ENCODE peak calls at places on chromosomes 7 and 10, in seven cellular contexts. V is PC-3, E is HCT116, G is hepatocyte, J is GM23248, L is OCI-LY7, X is MM.1S. R is an unnamed sample. For H3K9me3, the result is how much of the 10 kb centered on the place peaks cover.

GRCh38 chr7:92464515-92464914 is 13.2 kb downstream of the ERVW-1 start:
- DNase-seq in V (no peak), E (no peak), G (no peak), J (no peak), L (no peak), X (no peak), R (no peak)

GRCh38 chr7:22995011-22995410 is 18.9 kb downstream of the HYCC1 start:
- DNase-seq in V (no peak), E (no peak), G (no peak), J (no peak), L (no peak), X (no peak), R (no peak)

GRCh38 chr10:132396495-132397035 is 435 bp upstream of the PWWP2B start:
- DNase-seq in V (peak), E (no peak), G (peak), J (peak), L (peak), X (peak), R (peak)

GRCh38 chr7:21355406-21355874 is 72.4 kb upstream of the SP4 start:
- DNase-seq in V (no peak), E (no peak), G (no peak), J (no peak), L (peak), X (peak), R (no peak)

GRCh38 chr7:151888716-151889115 is 11.8 kb upstream of the PRKAG2 start:
- DNase-seq in V (no peak), E (no peak), G (no peak), J (no peak), L (no peak), X (no peak), R (no peak)

GRCh38 chr10:116115797-116116196 is 157.2 kb downstream of the GFRA1 start:
- DNase-seq in V (no peak), E (no peak), G (no peak), J (no peak), L (no peak), X (no peak), R (no peak)

GRCh38 chr10:12707461-12708185 is 293.9 kb downstream of the CCDC3 start:
- DNase-seq in V (peak), E (peak), G (peak), J (peak), L (peak), X (peak), R (peak)

GRCh38 chr7:99004216-99004615 is 125.9 kb downstream of the TRRAP start:
- DNase-seq in V (no peak), E (no peak), G (no peak), J (no peak), L (no peak), X (no peak), R (no peak)

GRCh38 chr7:26348987-26349809 is 57.5 kb downstream of the SNX10 start:
- DNase-seq in V (peak), E (no peak), G (no peak), J (no peak), L (no peak), X (no peak), R (no peak)

GRCh38 chr7:142391191-142391992 is 133.5 kb upstream of the PRSS58 start:
- DNase-seq in V (peak), E (peak), G (peak), J (peak), L (no peak), X (peak), R (peak)

GRCh38 chr10:44064987-44065787 is 319.7 kb downstream of the CXCL12 start:
- DNase-seq in V (no peak), E (no peak), G (no peak), J (no peak), L (no peak), X (no peak), R (no peak)

GRCh38 chr10:24505759-24506158 is 217.9 kb downstream of the ARHGAP21 start:
- DNase-seq in V (no peak), E (no peak), G (no peak), J (no peak), L (no peak), X (no peak), R (no peak)

GRCh38 chr7:55130554-55131198 is 111.9 kb downstream of the EGFR start:
- DNase-seq in V (no peak), E (no peak), G (no peak), J (peak), L (no peak), X (no peak), R (peak)

GRCh38 chr10:17910144-17910789 is 41.5 kb upstream of the SLC39A12 start:
- DNase-seq in V (peak), E (peak), G (peak), J (peak), L (peak), X (peak), R (peak)

GRCh38 chr7:138468244-138469123 is 8.4 kb downstream of the TRIM24 start:
- DNase-seq in V (no peak), E (no peak), G (no peak), J (no peak), L (no peak), X (no peak), R (no peak)

GRCh38 chr10:4399571-4399970 is 426.4 kb upstream of the AKR1E2 start:
- DNase-seq in V (no peak), E (no peak), G (no peak), J (peak), L (no peak), X (no peak), R (no peak)

GRCh38 chr10:69425513-69426298 is 9.0 kb upstream of the TACR2 start:
- DNase-seq in V (peak), E (no peak), G (peak), J (no peak), L (no peak), X (peak), R (no peak)

GRCh38 chr10:18097524-18097923 is 42.7 kb upstream of the CACNB2 start:
- DNase-seq in V (peak), E (no peak), G (no peak), J (peak), L (no peak), X (no peak), R (no peak)

GRCh38 chr10:44157574-44157973 is 227.3 kb downstream of the CXCL12 start:
- DNase-seq in V (no peak), E (no peak), G (no peak), J (no peak), L (no peak), X (no peak), R (no peak)

GRCh38 chr7:81244213-81244612 is 325.4 kb upstream of the SEMA3C start:
- DNase-seq in V (peak), E (peak), G (peak), J (no peak), L (no peak), X (no peak), R (no peak)

GRCh38 chr7:152869041-152869676 is 109.6 kb downstream of the ACTR3B start:
- DNase-seq in V (no peak), E (no peak), G (no peak), J (no peak), L (no peak), X (no peak), R (no peak)

GRCh38 chr7:17994079-17994478 is 33.6 kb downstream of the PRPS1L1 start:
- DNase-seq in V (no peak), E (no peak), G (no peak), J (no peak), L (no peak), X (no peak), R (no peak)

GRCh38 chr10:27822286-27822685 is 76.7 kb upstream of the MKX start:
- DNase-seq in V (no peak), E (no peak), G (peak), J (peak), L (no peak), X (no peak), R (no peak)

GRCh38 chr7:112567388-112567787 is 86.6 kb downstream of the LSMEM1 start:
- DNase-seq in V (no peak), E (no peak), G (no peak), J (no peak), L (no peak), X (no peak), R (no peak)

GRCh38 chr10:12237265-12238220 is 41.6 kb downstream of the CDC123 start:
- DNase-seq in V (no peak), E (no peak), G (no peak), J (no peak), L (no peak), X (no peak), R (no peak)

GRCh38 chr10:53840668-53841067 is 960.4 kb downstream of the PCDH15 start:
- DNase-seq in V (no peak), E (no peak), G (no peak), J (no peak), L (no peak), X (no peak), R (no peak)

GRCh38 chr7:138603549-138604324 is 97.4 kb downstream of the SVOPL start:
- DNase-seq in V (no peak), E (no peak), G (no peak), J (no peak), L (no peak), X (no peak), R (no peak)

GRCh38 chr10:128073880-128074279 is 52.3 kb downstream of the MKI67 start:
- DNase-seq in V (no peak), E (no peak), G (no peak), J (no peak), L (no peak), X (no peak), R (no peak)

GRCh38 chr10:59362184-59362966 is at the start of gene FAM13C:
- DNase-seq in V (peak), E (no peak), G (peak), J (peak), L (no peak), X (peak), R (peak)

GRCh38 chr7:112743811-112744210 is 46.4 kb downstream of the TMEM168 start:
- DNase-seq in V (peak), E (no peak), G (peak), J (no peak), L (no peak), X (no peak), R (peak)

GRCh38 chr7:98420966-98421612 is 20.2 kb upstream of the BAIAP2L1 start:
- DNase-seq in V (peak), E (peak), G (peak), J (peak), L (peak), X (peak), R (peak)

GRCh38 chr10:74056081-74056818 is 58.3 kb downstream of the VCL start:
- DNase-seq in V (peak), E (peak), G (no peak), J (peak), L (no peak), X (no peak), R (no peak)

GRCh38 chr10:62037166-62037831 is 135.8 kb downstream of the ARID5B start:
- DNase-seq in V (peak), E (no peak), G (no peak), J (peak), L (no peak), X (no peak), R (no peak)
- TF ChIP-seq EZH2phosphoT487 in V (no peak), E (no peak), G (no peak), J (no peak), L (no peak), X (no peak), R (no peak)

GRCh38 chr7:64990936-64991335 is at the start of gene ZNF117:
- DNase-seq in V (no peak), E (no peak), G (no peak), J (no peak), L (no peak), X (no peak), R (no peak)
- H3K9me3 ChIP-seq in V (under half), E (under half), G (under half), J (under half), L (under half), X (under half), R (under half)

GRCh38 chr7:7970113-7970619 is 1.6 kb downstream of the GLCCI1 start:
- DNase-seq in V (no peak), E (no peak), G (peak), J (peak), L (peak), X (no peak), R (peak)
- TF ChIP-seq EZH2phosphoT487 in V (no peak), E (no peak), G (no peak), J (no peak), L (no peak), X (no peak), R (no peak)

GRCh38 chr7:38482521-38482920 is 148.7 kb downstream of the AMPH start:
- DNase-seq in V (peak), E (no peak), G (no peak), J (no peak), L (no peak), X (no peak), R (no peak)
- H3K9me3 ChIP-seq in V (under half), E (under half), G (under half), J (under half), L (under half), X (under half), R (under half)